ENCODE peak calls at places on chromosomes 12 and 14, in eight cellular contexts. One of them, this sample, is unnamed.
A peak's percentile ranks its signal among the peaks of the same experiment; 100 is the strongest.

GRCh38 chr14:34858765-34859164 is 16.4 kb downstream of the BAZ1A start:
- DNase-seq in brain microvascular endothelial cell: no peak
- DNase-seq in GM20000: no peak
- DNase-seq in HFFc6: no peak
- DNase-seq in vagina: no peak
- DNase-seq in A549: no peak
- DNase-seq in endothelial cell: no peak
- DNase-seq in Calu3: no peak
- DNase-seq in this sample: no peak

GRCh38 chr12:97275261-97276197 is 187.1 kb upstream of the RMST start:
- DNase-seq in HFFc6: no peak
- DNase-seq in brain microvascular endothelial cell: no peak
- DNase-seq in vagina: no peak
- DNase-seq in Calu3: peak; percentile 15
- DNase-seq in endothelial cell: no peak
- DNase-seq in GM20000: no peak
- DNase-seq in A549: no peak
- DNase-seq in this sample: no peak

GRCh38 chr12:20628388-20628787 is 66.7 kb upstream of the SLCO1C1 start:
- DNase-seq in A549: peak; percentile 10
- DNase-seq in brain microvascular endothelial cell: no peak
- DNase-seq in GM20000: no peak
- DNase-seq in vagina: no peak
- DNase-seq in endothelial cell: no peak
- DNase-seq in Calu3: no peak
- DNase-seq in HFFc6: no peak
- DNase-seq in this sample: no peak

GRCh38 chr12:19227190-19227879 is 97.8 kb downstream of the PLEKHA5 start:
- DNase-seq in A549: no peak
- DNase-seq in GM20000: no peak
- DNase-seq in brain microvascular endothelial cell: no peak
- DNase-seq in vagina: no peak
- DNase-seq in HFFc6: no peak
- DNase-seq in Calu3: no peak
- DNase-seq in endothelial cell: no peak
- DNase-seq in this sample: no peak

GRCh38 chr14:91223028-91223783 is 21.3 kb downstream of the GPR68 start:
- DNase-seq in vagina: no peak
- DNase-seq in HFFc6: no peak
- DNase-seq in brain microvascular endothelial cell: no peak
- DNase-seq in endothelial cell: no peak
- DNase-seq in Calu3: no peak
- DNase-seq in A549: no peak
- DNase-seq in GM20000: no peak
- DNase-seq in this sample: no peak

GRCh38 chr12:48615681-48616080 is 45.8 kb upstream of the LALBA start:
- DNase-seq in vagina: no peak
- DNase-seq in GM20000: no peak
- DNase-seq in endothelial cell: no peak
- DNase-seq in HFFc6: no peak
- DNase-seq in Calu3: no peak
- DNase-seq in A549: no peak
- DNase-seq in brain microvascular endothelial cell: no peak
- DNase-seq in this sample: peak; percentile 9

GRCh38 chr12:123237646-123238329 is 4.6 kb downstream of the MTRFR start:
- DNase-seq in Calu3: peak; percentile 75
- DNase-seq in brain microvascular endothelial cell: peak; percentile 56
- DNase-seq in HFFc6: peak; percentile 53
- DNase-seq in endothelial cell: peak; percentile 60
- DNase-seq in A549: peak; percentile 75
- DNase-seq in vagina: no peak
- DNase-seq in GM20000: peak; percentile 61
- DNase-seq in this sample: peak; percentile 76

GRCh38 chr12:68932701-68933563 is at the start of gene CPM:
- DNase-seq in A549: peak; percentile 62
- DNase-seq in GM20000: peak; percentile 90
- DNase-seq in Calu3: peak; percentile 84
- DNase-seq in brain microvascular endothelial cell: peak; percentile 16
- DNase-seq in vagina: no peak
- DNase-seq in endothelial cell: peak; percentile 49
- DNase-seq in HFFc6: no peak
- DNase-seq in this sample: peak; percentile 31

GRCh38 chr12:10372534-10372931 is 17.3 kb downstream of the KLRK1 start:
- DNase-seq in vagina: no peak
- DNase-seq in endothelial cell: no peak
- DNase-seq in HFFc6: no peak
- DNase-seq in GM20000: no peak
- DNase-seq in Calu3: peak; percentile 60
- DNase-seq in A549: no peak
- DNase-seq in brain microvascular endothelial cell: no peak
- DNase-seq in this sample: no peak

GRCh38 chr12:49678711-49679110 is 28.5 kb downstream of the FMNL3 start:
- DNase-seq in vagina: no peak
- DNase-seq in HFFc6: no peak
- DNase-seq in A549: no peak
- DNase-seq in brain microvascular endothelial cell: no peak
- DNase-seq in Calu3: no peak
- DNase-seq in GM20000: no peak
- DNase-seq in endothelial cell: no peak
- DNase-seq in this sample: no peak

GRCh38 chr14:65261946-65262345 is 150.6 kb upstream of the FUT8 start:
- DNase-seq in A549: no peak
- DNase-seq in HFFc6: no peak
- DNase-seq in vagina: no peak
- DNase-seq in brain microvascular endothelial cell: no peak
- DNase-seq in endothelial cell: no peak
- DNase-seq in GM20000: no peak
- DNase-seq in Calu3: no peak
- DNase-seq in this sample: no peak

GRCh38 chr14:78666336-78667056 is 496.3 kb downstream of the NRXN3 start:
- DNase-seq in A549: no peak
- DNase-seq in brain microvascular endothelial cell: no peak
- DNase-seq in vagina: no peak
- DNase-seq in GM20000: no peak
- DNase-seq in HFFc6: no peak
- DNase-seq in Calu3: no peak
- DNase-seq in endothelial cell: no peak
- DNase-seq in this sample: no peak

GRCh38 chr12:90098132-90098779 is 389.6 kb upstream of the ATP2B1 start:
- DNase-seq in endothelial cell: no peak
- DNase-seq in vagina: no peak
- DNase-seq in brain microvascular endothelial cell: no peak
- DNase-seq in HFFc6: no peak
- DNase-seq in Calu3: no peak
- DNase-seq in A549: peak; percentile 24
- DNase-seq in GM20000: no peak
- DNase-seq in this sample: no peak

GRCh38 chr12:50415899-50416479 is 15.3 kb downstream of the LARP4 start:
- DNase-seq in HFFc6: no peak
- DNase-seq in Calu3: no peak
- DNase-seq in endothelial cell: no peak
- DNase-seq in GM20000: no peak
- DNase-seq in A549: no peak
- DNase-seq in vagina: no peak
- DNase-seq in brain microvascular endothelial cell: no peak
- DNase-seq in this sample: no peak

GRCh38 chr12:6163554-6164060 is 36.6 kb upstream of the CD9 start:
- DNase-seq in brain microvascular endothelial cell: no peak
- DNase-seq in HFFc6: no peak
- DNase-seq in endothelial cell: no peak
- DNase-seq in GM20000: no peak
- DNase-seq in vagina: no peak
- DNase-seq in A549: no peak
- DNase-seq in Calu3: no peak
- DNase-seq in this sample: no peak

GRCh38 chr12:6167327-6168280 is 32.6 kb upstream of the CD9 start:
- DNase-seq in brain microvascular endothelial cell: peak; percentile 99
- DNase-seq in vagina: no peak
- DNase-seq in HFFc6: peak; percentile 96
- DNase-seq in A549: peak; percentile 61
- DNase-seq in endothelial cell: no peak
- DNase-seq in Calu3: peak; percentile 66
- DNase-seq in GM20000: peak; percentile 83
- DNase-seq in this sample: peak; percentile 86

GRCh38 chr12:6166808-6167207 is 33.4 kb upstream of the CD9 start:
- DNase-seq in GM20000: no peak
- DNase-seq in endothelial cell: no peak
- DNase-seq in HFFc6: no peak
- DNase-seq in vagina: no peak
- DNase-seq in Calu3: no peak
- DNase-seq in A549: no peak
- DNase-seq in brain microvascular endothelial cell: no peak
- DNase-seq in this sample: no peak

GRCh38 chr12:6169107-6169440 is 31.1 kb upstream of the CD9 start:
- DNase-seq in brain microvascular endothelial cell: no peak
- DNase-seq in HFFc6: no peak
- DNase-seq in endothelial cell: no peak
- DNase-seq in GM20000: no peak
- DNase-seq in Calu3: no peak
- DNase-seq in A549: no peak
- DNase-seq in vagina: no peak
- DNase-seq in this sample: no peak

DNA sequence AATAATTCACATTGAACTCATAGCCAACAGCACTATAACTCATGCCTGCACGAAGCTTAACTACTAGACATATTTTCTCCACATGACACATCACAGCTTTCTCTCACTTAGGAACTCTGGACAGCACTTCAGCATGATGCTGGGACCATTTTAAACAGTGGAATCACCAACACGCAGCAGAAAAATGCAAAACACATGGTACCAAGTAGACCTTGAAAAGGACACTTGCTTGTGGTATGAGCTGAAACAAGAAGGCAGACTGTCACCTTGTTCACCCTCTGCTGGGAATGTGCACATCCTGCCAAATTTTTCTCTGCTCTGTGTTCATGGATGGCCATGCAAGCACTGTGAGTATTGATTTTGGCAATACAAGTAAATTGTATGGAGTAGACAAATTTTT is 34.8 kb upstream of the CD9 start:
- DNase-seq in Calu3: no peak
- DNase-seq in vagina: no peak
- DNase-seq in endothelial cell: no peak
- DNase-seq in HFFc6: peak; percentile 66
- DNase-seq in brain microvascular endothelial cell: no peak
- DNase-seq in A549: no peak
- DNase-seq in GM20000: no peak
- DNase-seq in this sample: no peak
- TF ChIP-seq CTCF in Calu3: no peak
- TF ChIP-seq CTCF in vagina: no peak
- TF ChIP-seq CTCF in endothelial cell: no peak
- TF ChIP-seq CTCF in HFFc6: no peak
- TF ChIP-seq CTCF in brain microvascular endothelial cell: no peak
- TF ChIP-seq CTCF in A549: no peak
- TF ChIP-seq CTCF in GM20000: no peak
- TF ChIP-seq CTCF in this sample: no peak

GRCh38 chr14:76985540-76986260 is 42.8 kb downstream of the IRF2BPL start:
- DNase-seq in A549: peak; percentile 46
- DNase-seq in HFFc6: peak; percentile 19
- DNase-seq in brain microvascular endothelial cell: peak; percentile 43
- DNase-seq in GM20000: no peak
- DNase-seq in Calu3: no peak
- DNase-seq in endothelial cell: no peak
- DNase-seq in vagina: no peak
- DNase-seq in this sample: no peak
- TF ChIP-seq CTCF in A549: no peak
- TF ChIP-seq CTCF in HFFc6: peak; percentile 6
- TF ChIP-seq CTCF in brain microvascular endothelial cell: peak; percentile 27
- TF ChIP-seq CTCF in GM20000: no peak
- TF ChIP-seq CTCF in Calu3: no peak
- TF ChIP-seq CTCF in endothelial cell: no peak
- TF ChIP-seq CTCF in vagina: no peak
- TF ChIP-seq CTCF in this sample: no peak

GRCh38 chr14:103385153-103385993 is at the start of gene MARK3:
- DNase-seq in GM20000: peak; percentile 99
- DNase-seq in HFFc6: peak; percentile 98
- DNase-seq in brain microvascular endothelial cell: peak; percentile 96
- DNase-seq in A549: peak; percentile 95
- DNase-seq in Calu3: peak; percentile 97
- DNase-seq in vagina: peak; percentile 97
- DNase-seq in endothelial cell: peak; percentile 97
- DNase-seq in this sample: peak; percentile 95
- TF ChIP-seq CTCF in GM20000: peak; percentile 4
- TF ChIP-seq CTCF in HFFc6: peak; percentile 65
- TF ChIP-seq CTCF in brain microvascular endothelial cell: peak; percentile 11
- TF ChIP-seq CTCF in A549: peak; percentile 23
- TF ChIP-seq CTCF in Calu3: no peak
- TF ChIP-seq CTCF in vagina: no peak
- TF ChIP-seq CTCF in endothelial cell: no peak
- TF ChIP-seq CTCF in this sample: no peak

GRCh38 chr12:11892065-11892391 is 178.7 kb upstream of the BCL2L14 start:
- DNase-seq in Calu3: no peak
- DNase-seq in GM20000: no peak
- DNase-seq in HFFc6: no peak
- DNase-seq in A549: peak; percentile 18
- DNase-seq in vagina: no peak
- DNase-seq in endothelial cell: no peak
- DNase-seq in brain microvascular endothelial cell: no peak
- DNase-seq in this sample: no peak
- TF ChIP-seq CTCF in Calu3: peak; percentile 23
- TF ChIP-seq CTCF in GM20000: no peak
- TF ChIP-seq CTCF in HFFc6: peak; percentile 59
- TF ChIP-seq CTCF in A549: no peak
- TF ChIP-seq CTCF in vagina: no peak
- TF ChIP-seq CTCF in endothelial cell: peak; percentile 41
- TF ChIP-seq CTCF in brain microvascular endothelial cell: no peak
- TF ChIP-seq CTCF in this sample: peak; percentile 28

GRCh38 chr12:84159245-84159644 is 753.4 kb downstream of the SLC6A15 start:
- DNase-seq in GM20000: no peak
- DNase-seq in HFFc6: no peak
- DNase-seq in brain microvascular endothelial cell: no peak
- DNase-seq in endothelial cell: no peak
- DNase-seq in A549: no peak
- DNase-seq in Calu3: no peak
- DNase-seq in vagina: no peak
- DNase-seq in this sample: no peak
- TF ChIP-seq CTCF in GM20000: no peak
- TF ChIP-seq CTCF in HFFc6: no peak
- TF ChIP-seq CTCF in brain microvascular endothelial cell: no peak
- TF ChIP-seq CTCF in endothelial cell: no peak
- TF ChIP-seq CTCF in A549: no peak
- TF ChIP-seq CTCF in Calu3: no peak
- TF ChIP-seq CTCF in vagina: no peak
- TF ChIP-seq CTCF in this sample: no peak